ENCODE peak calls at places on chromosomes 12 and 14, in six cellular contexts. P is body of pancreas, I is ovary, Z is heart left ventricle, V is upper lobe of right lung, S is left ventricle myocardium inferior. O is an unnamed sample. For H3K4me1, the result is how much of the 10 kb centered on the place peaks cover.

GRCh38 chr12:14952295-14952995 is 9.0 kb downstream of the ARHGDIB start:
- DNase-seq in P (no peak), I (no peak), Z (no peak), V (no peak), S (no peak), O (peak)

GRCh38 chr12:4810219-4810671 is 90.0 kb downstream of the GALNT8 start:
- DNase-seq in P (no peak), I (no peak), Z (no peak), V (no peak), S (no peak), O (no peak)

GRCh38 chr12:90851800-90852718 is 102.9 kb downstream of the CCER1 start:
- DNase-seq in P (no peak), I (no peak), Z (no peak), V (no peak), S (no peak), O (no peak)

GRCh38 chr14:92970233-92970625 is 47.3 kb downstream of the CHGA start:
- DNase-seq in P (no peak), I (no peak), Z (no peak), V (no peak), S (peak), O (no peak)

GRCh38 chr14:85124896-85125295 is 405.0 kb upstream of the FLRT2 start:
- DNase-seq in P (no peak), I (no peak), Z (no peak), V (no peak), S (no peak), O (no peak)

GRCh38 chr12:26287666-26288408 is 92.5 kb downstream of the SSPN start:
- DNase-seq in P (peak), I (no peak), Z (peak), V (no peak), S (peak), O (peak)

GRCh38 chr12:19316420-19316819 is 122.9 kb upstream of the AEBP2 start:
- DNase-seq in P (no peak), I (no peak), Z (no peak), V (no peak), S (no peak), O (no peak)

GRCh38 chr12:113196996-113197395 is 11.5 kb downstream of the RITA1 start:
- DNase-seq in P (peak), I (peak), Z (peak), V (no peak), S (peak), O (no peak)

GRCh38 chr14:97848351-97848980 is 1051.3 kb downstream of the VRK1 start:
- DNase-seq in P (no peak), I (no peak), Z (no peak), V (no peak), S (no peak), O (no peak)

GRCh38 chr14:86088156-86088555 is 558.2 kb downstream of the FLRT2 start:
- DNase-seq in P (no peak), I (no peak), Z (no peak), V (no peak), S (no peak), O (no peak)

GRCh38 chr14:76904100-76904739 is 78.0 kb downstream of the LRRC74A start:
- DNase-seq in P (peak), I (peak), Z (no peak), V (no peak), S (peak), O (peak)

GRCh38 chr14:44149597-44149996 is 357.5 kb downstream of the FSCB start:
- DNase-seq in P (no peak), I (no peak), Z (no peak), V (no peak), S (no peak), O (no peak)

GRCh38 chr14:52067873-52068740 is 752 bp downstream of the NID2 start:
- DNase-seq in P (peak), I (peak), Z (peak), V (peak), S (peak), O (peak)

GRCh38 chr12:40336573-40337199 is 111.9 kb downstream of the LRRK2 start:
- DNase-seq in P (no peak), I (no peak), Z (no peak), V (no peak), S (no peak), O (no peak)

GRCh38 chr14:69657961-69658360 is 46.6 kb downstream of the SUSD6 start:
- DNase-seq in P (peak), I (no peak), Z (no peak), V (peak), S (no peak), O (no peak)

GRCh38 chr12:13503094-13503835 is 306.7 kb downstream of the EMP1 start:
- DNase-seq in P (no peak), I (no peak), Z (no peak), V (no peak), S (no peak), O (no peak)

GRCh38 chr12:89245090-89245489 is 107.2 kb downstream of the DUSP6 start:
- DNase-seq in P (no peak), I (no peak), Z (no peak), V (no peak), S (no peak), O (no peak)

DNA sequence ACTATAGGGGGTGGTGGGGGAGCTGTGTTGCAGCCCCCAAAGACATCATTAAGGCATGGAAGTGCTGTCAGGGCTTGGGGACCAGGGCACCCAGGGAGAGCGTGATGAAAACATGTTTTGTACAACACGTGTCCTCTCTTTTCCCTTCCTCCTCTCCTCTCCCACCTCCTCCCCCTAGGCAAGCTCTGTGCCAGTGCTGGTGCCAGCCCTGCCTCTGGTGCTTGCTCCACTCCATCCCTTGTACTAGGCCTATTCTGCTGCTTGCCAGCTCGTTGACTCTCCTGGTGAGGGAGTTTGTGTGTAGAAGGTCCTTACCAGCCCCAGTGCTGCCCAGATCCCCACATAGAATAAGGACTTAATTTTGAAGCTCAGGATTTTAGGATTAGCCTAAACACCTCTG is 3.2 kb upstream of the RARG start:
- DNase-seq in P (no peak), I (no peak), Z (no peak), V (no peak), S (no peak), O (no peak)
- H3K4me1 ChIP-seq in P (under half), I (under half), Z (under half), V (under half), S (under half), O (under half)

GRCh38 chr14:38210168-38210567 is 2.5 kb downstream of the SSTR1 start:
- DNase-seq in P (peak), I (no peak), Z (no peak), V (no peak), S (no peak), O (no peak)

GRCh38 chr14:38209572-38210159 is 2.0 kb downstream of the SSTR1 start:
- DNase-seq in P (peak), I (no peak), Z (no peak), V (no peak), S (no peak), O (no peak)

GRCh38 chr14:38208825-38209562 is 1.3 kb downstream of the SSTR1 start:
- DNase-seq in P (peak), I (no peak), Z (peak), V (peak), S (peak), O (peak)

GRCh38 chr14:38211258-38211735 is 3.6 kb downstream of the SSTR1 start:
- DNase-seq in P (no peak), I (no peak), Z (no peak), V (no peak), S (no peak), O (no peak)

GRCh38 chr14:38210587-38211257 is 3.0 kb downstream of the SSTR1 start:
- DNase-seq in P (peak), I (no peak), Z (peak), V (peak), S (peak), O (peak)
- TF ChIP-seq CTCF in P (no peak), I (no peak), Z (peak), V (peak), S (peak), O (no peak)

GRCh38 chr12:94082690-94083089 is 65.7 kb upstream of the PLXNC1 start:
- DNase-seq in P (no peak), I (no peak), Z (no peak), V (no peak), S (no peak), O (no peak)

GRCh38 chr12:94078736-94079509 is 69.5 kb upstream of the PLXNC1 start:
- DNase-seq in P (no peak), I (no peak), Z (no peak), V (no peak), S (no peak), O (no peak)

GRCh38 chr12:94080684-94081009 is 67.7 kb upstream of the PLXNC1 start:
- DNase-seq in P (no peak), I (no peak), Z (no peak), V (no peak), S (no peak), O (no peak)

GRCh38 chr12:94078138-94078723 is 70.1 kb upstream of the PLXNC1 start:
- DNase-seq in P (no peak), I (no peak), Z (no peak), V (no peak), S (no peak), O (no peak)

DNA sequence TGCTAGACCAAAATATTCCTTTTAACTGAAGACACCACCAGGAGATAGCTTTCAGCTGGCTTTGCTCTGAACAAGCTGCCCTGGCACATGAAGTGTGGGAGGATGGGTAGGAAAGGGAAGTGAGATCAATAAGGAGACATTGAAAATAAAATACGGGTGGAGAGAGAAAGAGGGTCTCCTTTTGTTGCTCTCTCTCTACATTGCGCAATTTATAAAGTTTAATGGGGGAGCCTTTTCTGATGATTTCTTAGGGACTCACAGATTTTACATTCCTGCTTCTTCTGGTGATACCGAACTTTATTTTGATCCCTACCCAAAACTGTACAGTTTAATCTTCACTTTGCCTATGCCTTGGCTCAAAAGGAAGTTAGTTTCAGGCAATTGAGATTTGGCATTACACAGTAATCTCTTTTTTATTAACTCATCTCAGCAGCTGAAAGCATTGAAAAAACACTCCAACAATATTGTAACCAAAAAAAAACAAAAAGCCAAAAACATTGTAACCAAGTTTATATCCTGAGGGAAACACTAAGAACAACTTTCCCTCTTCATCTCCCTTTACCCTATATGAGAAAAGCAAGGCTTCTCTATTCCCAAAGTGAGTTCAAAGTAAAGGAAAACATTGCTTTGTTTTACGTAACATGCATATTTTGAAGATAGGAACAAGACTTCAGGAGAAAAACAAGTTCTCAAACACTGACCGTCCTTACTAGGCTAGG is 68.3 kb upstream of the PLXNC1 start:
- DNase-seq in P (no peak), I (no peak), Z (no peak), V (no peak), S (no peak), O (no peak)
- H3K4me1 ChIP-seq in P (under half), I (under half), Z (under half), V (under half), S (under half), O (under half)

GRCh38 chr14:80979951-80980350 is 24.5 kb downstream of the TSHR start:
- DNase-seq in P (no peak), I (no peak), Z (no peak), V (no peak), S (no peak), O (no peak)

GRCh38 chr14:80973918-80974317 is 18.5 kb downstream of the TSHR start:
- DNase-seq in P (no peak), I (no peak), Z (no peak), V (no peak), S (no peak), O (no peak)

GRCh38 chr14:80978403-80978802 is 23.0 kb downstream of the TSHR start:
- DNase-seq in P (no peak), I (no peak), Z (no peak), V (no peak), S (no peak), O (no peak)

GRCh38 chr14:80974338-80975078 is 19.1 kb downstream of the TSHR start:
- DNase-seq in P (no peak), I (no peak), Z (no peak), V (no peak), S (no peak), O (no peak)

GRCh38 chr14:80977103-80977728 is 21.8 kb downstream of the TSHR start:
- DNase-seq in P (no peak), I (no peak), Z (no peak), V (no peak), S (no peak), O (no peak)
- TF ChIP-seq CTCF in P (no peak), I (no peak), Z (no peak), V (no peak), S (no peak), O (no peak)

GRCh38 chr14:103716091-103716801 is 636 bp downstream of the ZFYVE21 start:
- DNase-seq in P (no peak), I (peak), Z (peak), V (peak), S (no peak), O (peak)

GRCh38 chr14:103718572-103718971 is 3.0 kb downstream of the ZFYVE21 start:
- DNase-seq in P (no peak), I (no peak), Z (no peak), V (no peak), S (no peak), O (no peak)

GRCh38 chr14:103715052-103716000 is at the start of the genes XRCC3 and ZFYVE21:
- DNase-seq in P (peak), I (peak), Z (peak), V (peak), S (peak), O (peak)

GRCh38 chr14:103714063-103714724 is 1.1 kb downstream of the XRCC3 start:
- DNase-seq in P (no peak), I (no peak), Z (no peak), V (no peak), S (no peak), O (no peak)

DNA sequence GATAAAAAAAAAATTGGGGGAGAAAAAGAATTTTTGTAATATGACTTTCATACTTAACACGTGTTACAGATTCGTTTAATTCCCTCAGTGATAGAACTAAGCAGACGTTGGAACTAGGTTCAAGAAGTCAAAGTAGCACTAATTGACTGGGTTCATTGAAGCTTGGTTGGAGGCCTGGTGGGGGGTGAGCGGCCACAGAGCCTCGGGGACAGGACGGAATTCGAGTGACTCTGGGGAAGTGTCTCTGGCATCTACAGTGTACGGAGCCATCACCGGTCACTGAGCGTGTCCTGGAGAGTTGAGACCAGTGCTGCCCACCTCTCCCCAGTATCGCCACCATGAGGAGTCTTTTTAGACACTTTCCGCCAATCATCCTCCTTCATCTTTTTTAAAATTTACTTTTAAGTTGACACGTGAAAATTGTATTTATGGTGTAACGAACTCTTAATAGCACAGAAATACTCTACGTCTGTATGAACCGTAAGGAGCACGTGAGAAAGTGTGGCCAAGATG is 1.3 kb downstream of the ZFYVE21 start:
- DNase-seq in P (no peak), I (no peak), Z (no peak), V (no peak), S (no peak), O (no peak)
- H3K4me1 ChIP-seq in P (under half), I (under half), Z (under half), V (under half), S (half or more), O (half or more)

GRCh38 chr12:116497051-116497529 is 62.1 kb upstream of the MAP1LC3B2 start:
- DNase-seq in P (no peak), I (no peak), Z (no peak), V (no peak), S (no peak), O (no peak)
- TF ChIP-seq CTCF in P (no peak), I (no peak), Z (no peak), V (no peak), S (no peak), O (no peak)

GRCh38 chr14:104296388-104297312 is 158.3 kb downstream of the KIF26A start:
- DNase-seq in P (peak), I (peak), Z (no peak), V (peak), S (peak), O (peak)

GRCh38 chr14:104299993-104300761 is 161.8 kb downstream of the KIF26A start:
- DNase-seq in P (no peak), I (no peak), Z (peak), V (no peak), S (peak), O (peak)

GRCh38 chr14:104297721-104298401 is 159.5 kb downstream of the KIF26A start:
- DNase-seq in P (no peak), I (no peak), Z (no peak), V (peak), S (peak), O (peak)

GRCh38 chr14:104297313-104297704 is 158.9 kb downstream of the KIF26A start:
- DNase-seq in P (no peak), I (no peak), Z (no peak), V (peak), S (peak), O (no peak)

GRCh38 chr14:104298458-104298857 is 160.1 kb downstream of the KIF26A start:
- DNase-seq in P (no peak), I (no peak), Z (no peak), V (no peak), S (no peak), O (no peak)
- H3K4me1 ChIP-seq in P (under half), I (under half), Z (under half), V (under half), S (under half), O (under half)

GRCh38 chr12:76345569-76345968 is 2.6 kb downstream of the BBS10 start:
- DNase-seq in P (no peak), I (no peak), Z (no peak), V (no peak), S (no peak), O (no peak)

GRCh38 chr12:76346798-76347420 is 1.3 kb downstream of the BBS10 start:
- DNase-seq in P (no peak), I (no peak), Z (peak), V (no peak), S (no peak), O (no peak)

GRCh38 chr12:76346236-76346635 is 2.0 kb downstream of the BBS10 start:
- DNase-seq in P (no peak), I (no peak), Z (no peak), V (no peak), S (no peak), O (no peak)

DNA sequence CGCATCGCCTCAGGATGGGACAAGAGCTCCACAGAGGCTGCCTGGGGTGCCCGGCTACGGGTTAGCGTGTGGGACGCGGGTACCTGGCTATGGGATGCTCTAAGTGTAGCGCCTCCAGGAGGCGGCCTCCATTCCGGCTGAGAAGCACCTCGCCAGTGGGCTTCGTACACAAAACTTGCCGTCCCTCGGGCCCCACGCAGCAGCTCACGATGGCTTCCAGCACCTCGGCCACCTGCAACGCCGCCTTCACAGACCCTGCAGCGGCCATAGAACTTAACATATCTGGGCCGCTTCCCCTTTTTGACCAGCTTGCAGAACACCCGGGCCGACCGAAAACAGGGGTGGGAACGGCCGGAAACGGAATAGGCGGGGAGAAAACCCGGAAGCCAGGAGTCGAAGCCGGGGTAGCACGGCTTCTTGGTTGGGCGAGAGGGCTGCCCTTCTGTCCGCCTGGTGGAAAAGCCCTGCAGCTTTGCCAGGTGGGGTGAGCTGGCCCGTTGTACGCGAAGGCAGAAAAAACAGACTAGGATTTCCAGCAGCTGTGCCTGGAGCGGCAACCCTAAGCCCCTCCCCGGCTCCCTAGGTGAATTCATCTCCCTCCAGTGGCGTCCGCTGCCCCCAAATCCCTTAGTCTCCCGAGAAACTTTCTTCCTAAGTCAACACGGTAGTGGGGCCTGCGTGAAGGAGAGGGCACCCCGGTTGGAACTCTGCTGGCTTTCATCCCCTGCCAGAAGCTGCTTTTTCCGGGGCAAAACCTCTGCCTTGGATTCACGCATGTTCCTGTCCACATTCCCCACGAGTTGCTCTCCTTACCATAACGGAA is at the start of gene BBS10:
- DNase-seq in P (peak), I (peak), Z (peak), V (peak), S (peak), O (peak)
- TF ChIP-seq CTCF in P (peak), I (no peak), Z (peak), V (peak), S (peak), O (peak)

DNA sequence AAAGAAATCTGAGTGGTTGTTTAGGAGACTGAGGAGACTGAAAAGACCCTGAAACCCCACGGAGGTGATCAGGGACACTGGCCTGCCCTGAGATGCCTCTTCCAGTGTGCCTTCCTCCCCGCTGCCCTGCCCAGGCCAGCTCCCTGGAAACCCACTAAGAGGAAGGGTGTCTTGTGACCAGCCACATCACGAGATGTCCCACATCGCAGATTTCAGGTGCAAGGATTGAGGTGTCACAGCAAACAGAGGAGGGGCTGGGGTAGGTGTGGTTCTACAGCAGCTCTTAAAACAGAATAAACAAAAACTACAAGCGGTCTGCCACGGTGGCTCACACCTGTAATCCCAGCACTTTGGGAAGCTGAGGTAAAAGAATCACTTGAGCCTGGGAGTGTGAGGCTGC is 184.3 kb upstream of the C14orf180 start:
- DNase-seq in P (no peak), I (no peak), Z (no peak), V (no peak), S (no peak), O (no peak)
- H3K4me1 ChIP-seq in P (under half), I (under half), Z (under half), V (under half), S (under half), O (under half)

O was measured in heart right ventricle.